ENCODE peak calls at places on chromosomes 2 and 18, in ten cellular contexts. R is stimulated activated CD4-positive, alpha-beta T cell treated with anti-CD3 and anti-CD28 coated beads, Interleukin-4, amount 100 ng/mL, for 24 hours; U is HCT116; W is GM13976; C is glutamatergic neuron; D is HEK293T; J is left kidney; F is upper lobe of left lung; V is H7; B is foreskin fibroblast. M is an unnamed sample.

GRCh38 chr18:25704096-25704870 is 352.3 kb upstream of the ZNF521 start:
- DNase-seq in R (no peak), U (no peak), W (no peak), C (no peak), D (no peak), J (peak), F (no peak), V (no peak), B (no peak), M (no peak)

GRCh38 chr18:21241224-21242131 is 554 bp upstream of the GREB1L start:
- DNase-seq in R (no peak), U (no peak), W (peak), C (peak), D (peak), J (peak), F (no peak), V (peak), B (no peak), M (no peak)

GRCh38 chr2:9668686-9669338 is 38.0 kb upstream of the YWHAQ start:
- DNase-seq in R (no peak), U (no peak), W (no peak), C (no peak), D (no peak), J (no peak), F (peak), V (no peak), B (no peak), M (no peak)

GRCh38 chr18:58776084-58776483 is 88.6 kb upstream of the ZNF532 start:
- DNase-seq in R (no peak), U (no peak), W (no peak), C (no peak), D (no peak), J (peak), F (no peak), V (no peak), B (no peak), M (no peak)

GRCh38 chr2:144268036-144268678 is 251.8 kb downstream of the ZEB2 start:
- DNase-seq in R (no peak), U (no peak), W (no peak), C (no peak), D (no peak), J (no peak), F (no peak), V (peak), B (no peak), M (no peak)

GRCh38 chr2:221676566-221677172 is 104.6 kb upstream of the EPHA4 start:
- DNase-seq in R (no peak), U (no peak), W (no peak), C (no peak), D (no peak), J (no peak), F (no peak), V (no peak), B (no peak), M (no peak)

GRCh38 chr18:33183136-33183535 is 257.4 kb downstream of the CCDC178 start:
- DNase-seq in R (no peak), U (no peak), W (no peak), C (no peak), D (no peak), J (peak), F (no peak), V (no peak), B (no peak), M (no peak)

GRCh38 chr18:34697891-34698290 is 12.2 kb upstream of the DTNA start:
- DNase-seq in R (no peak), U (no peak), W (no peak), C (no peak), D (no peak), J (no peak), F (no peak), V (no peak), B (no peak), M (no peak)

GRCh38 chr18:24930478-24930877 is 421.5 kb downstream of the ZNF521 start:
- DNase-seq in R (no peak), U (no peak), W (no peak), C (no peak), D (no peak), J (no peak), F (no peak), V (no peak), B (no peak), M (no peak)

GRCh38 chr2:165796819-165797530 is 2.9 kb upstream of the GALNT3 start:
- DNase-seq in R (no peak), U (no peak), W (no peak), C (no peak), D (no peak), J (no peak), F (no peak), V (peak), B (no peak), M (no peak)

GRCh38 chr2:225600444-225600843 is 200.9 kb downstream of the NYAP2 start:
- DNase-seq in R (no peak), U (no peak), W (no peak), C (no peak), D (no peak), J (no peak), F (no peak), V (no peak), B (peak), M (no peak)

GRCh38 chr18:69951182-69951581 is 3.5 kb upstream of the CD226 start:
- DNase-seq in R (no peak), U (no peak), W (no peak), C (no peak), D (no peak), J (no peak), F (no peak), V (no peak), B (peak), M (no peak)

M was measured in GM12864.